ENCODE peak calls at places on chromosome 19, in eight cellular contexts. F is pulmonary artery endothelial cell; Q is astrocyte of the spinal cord; O is stimulated activated CD8-positive, alpha-beta memory T cell treated with anti-CD3 and anti-CD28 coated beads, Interleukin-15, amount 100 ng/mL, for 4 hours; I is thoracic aorta; N is fibroblast of the conjunctiva; L is stimulated activated CD4-positive, alpha-beta T cell treated with anti-CD3 and anti-CD28 coated beads, Interleukin-1b, Interleukin-23, amount 100 ng/mL, for 4 hours; M is KBM-7. K is an unnamed sample.

GRCh38 chr19:36008336-36008978 is at the start of gene SYNE4:
- DNase-seq in N (no peak), I (no peak), M (no peak), O (no peak), Q (no peak), F (no peak), L (no peak), K (no peak)

GRCh38 chr19:36604656-36605100 is 435 bp upstream of the ZNF382 start:
- DNase-seq in N (no peak), I (peak; percentile 11), M (peak; percentile 76), L (peak; percentile 78), O (peak; percentile 86), Q (peak; percentile 38), F (no peak), K (no peak)

GRCh38 chr19:55340144-55340783 is 588 bp downstream of the KMT5C start:
- DNase-seq in F (no peak), Q (no peak), I (no peak), O (no peak), L (no peak), N (no peak), M (peak; percentile 18), K (no peak)

GRCh38 chr19:55087542-55087935 is 11.9 kb downstream of the EPS8L1 start:
- DNase-seq in M (no peak), F (no peak), Q (peak; percentile 17), I (no peak), O (no peak), L (no peak), N (no peak), K (no peak)

GRCh38 chr19:13640611-13641010 is 123.7 kb upstream of the MRI1 start:
- DNase-seq in M (no peak), L (no peak), Q (no peak), I (no peak), N (no peak), F (no peak), O (no peak), K (no peak)

GRCh38 chr19:39845621-39846175 is 481 bp downstream of the FBL start:
- DNase-seq in M (peak; percentile 41), Q (peak; percentile 20), O (no peak), I (no peak), F (no peak), L (no peak), N (no peak), K (no peak)

GRCh38 chr19:4908781-4909171 is 525 bp upstream of the UHRF1 start:
- DNase-seq in N (no peak), Q (no peak), L (no peak), I (no peak), M (no peak), F (no peak), O (no peak), K (no peak)

GRCh38 chr19:3867971-3868769 is 668 bp downstream of the ZFR2 start:
- DNase-seq in N (no peak), F (no peak), Q (no peak), O (no peak), I (no peak), M (no peak), L (no peak), K (no peak)

GRCh38 chr19:54121259-54121658 is 5.7 kb downstream of the PRPF31 start:
- DNase-seq in N (no peak), I (no peak), O (no peak), Q (no peak), M (no peak), F (no peak), L (no peak), K (no peak)

GRCh38 chr19:27884376-27884775 is 1328.6 kb downstream of the UQCRFS1 start:
- DNase-seq in O (no peak), N (no peak), I (no peak), L (no peak), F (no peak), M (no peak), Q (no peak), K (no peak)

GRCh38 chr19:5395996-5396939 is 55.7 kb upstream of the PTPRS start:
- DNase-seq in L (no peak), I (no peak), M (no peak), Q (no peak), N (no peak), F (no peak), O (no peak), K (no peak)

GRCh38 chr19:5156231-5156986 is 184.2 kb downstream of the PTPRS start:
- DNase-seq in Q (no peak), L (no peak), I (no peak), O (no peak), M (no peak), N (no peak), F (no peak), K (no peak)

GRCh38 chr19:35781650-35782049 is 6.3 kb downstream of the ARHGAP33 start:
- DNase-seq in F (no peak), Q (no peak), L (no peak), N (no peak), I (no peak), M (no peak), O (no peak), K (no peak)

K was measured in AG04450.